ENCODE peak calls at places on chromosome 18, in nine cellular contexts. One of them, this sample, is unnamed. For H3K4me1, the result is how much of the 10 kb centered on the place peaks cover.

GRCh38 chr18:76256897-76257500 is 238.0 kb downstream of the ZNF516 start:
- DNase-seq in IMR-90: peak
- DNase-seq in breast epithelium: no peak
- DNase-seq in body of pancreas: no peak
- DNase-seq in HCT116: peak
- DNase-seq in tibial nerve: no peak
- DNase-seq in K562: peak
- DNase-seq in stomach: no peak
- DNase-seq in heart left ventricle: no peak
- DNase-seq in this sample: no peak

GRCh38 chr18:77320960-77321559 is 71.4 kb downstream of the GALR1 start:
- DNase-seq in IMR-90: no peak
- DNase-seq in breast epithelium: no peak
- DNase-seq in body of pancreas: no peak
- DNase-seq in HCT116: no peak
- DNase-seq in tibial nerve: no peak
- DNase-seq in K562: no peak
- DNase-seq in stomach: no peak
- DNase-seq in heart left ventricle: no peak
- DNase-seq in this sample: no peak

GRCh38 chr18:23824235-23824634 is 135.0 kb downstream of the LAMA3 start:
- DNase-seq in IMR-90: peak
- DNase-seq in breast epithelium: no peak
- DNase-seq in body of pancreas: no peak
- DNase-seq in HCT116: no peak
- DNase-seq in tibial nerve: no peak
- DNase-seq in K562: no peak
- DNase-seq in stomach: no peak
- DNase-seq in heart left ventricle: no peak
- DNase-seq in this sample: no peak

GRCh38 chr18:37270046-37270665 is 295.4 kb downstream of the CELF4 start:
- DNase-seq in IMR-90: peak
- DNase-seq in breast epithelium: no peak
- DNase-seq in body of pancreas: peak
- DNase-seq in HCT116: no peak
- DNase-seq in tibial nerve: peak
- DNase-seq in K562: peak
- DNase-seq in stomach: peak
- DNase-seq in heart left ventricle: peak
- DNase-seq in this sample: peak

GRCh38 chr18:48777737-48778111 is 173.0 kb downstream of the SMAD7 start:
- DNase-seq in IMR-90: no peak
- DNase-seq in breast epithelium: no peak
- DNase-seq in body of pancreas: no peak
- DNase-seq in HCT116: no peak
- DNase-seq in tibial nerve: no peak
- DNase-seq in K562: no peak
- DNase-seq in stomach: no peak
- DNase-seq in heart left ventricle: no peak
- DNase-seq in this sample: no peak

GRCh38 chr18:42229211-42230210 is 274.5 kb downstream of the PIK3C3 start:
- DNase-seq in IMR-90: no peak
- DNase-seq in breast epithelium: no peak
- DNase-seq in body of pancreas: no peak
- DNase-seq in HCT116: no peak
- DNase-seq in tibial nerve: no peak
- DNase-seq in K562: no peak
- DNase-seq in stomach: no peak
- DNase-seq in heart left ventricle: no peak
- DNase-seq in this sample: no peak

GRCh38 chr18:25275414-25276001 is 76.5 kb downstream of the ZNF521 start:
- DNase-seq in IMR-90: no peak
- DNase-seq in breast epithelium: no peak
- DNase-seq in body of pancreas: no peak
- DNase-seq in HCT116: no peak
- DNase-seq in tibial nerve: no peak
- DNase-seq in K562: no peak
- DNase-seq in stomach: no peak
- DNase-seq in heart left ventricle: no peak
- DNase-seq in this sample: no peak

GRCh38 chr18:7273301-7273911 is 42.5 kb downstream of the LRRC30 start:
- DNase-seq in IMR-90: peak
- DNase-seq in breast epithelium: no peak
- DNase-seq in body of pancreas: peak
- DNase-seq in HCT116: no peak
- DNase-seq in tibial nerve: peak
- DNase-seq in K562: no peak
- DNase-seq in stomach: peak
- DNase-seq in heart left ventricle: peak
- DNase-seq in this sample: no peak

GRCh38 chr18:58046794-58047555 is 2.9 kb downstream of the NEDD4L start:
- DNase-seq in IMR-90: no peak
- DNase-seq in breast epithelium: no peak
- DNase-seq in body of pancreas: no peak
- DNase-seq in HCT116: no peak
- DNase-seq in tibial nerve: no peak
- DNase-seq in K562: no peak
- DNase-seq in stomach: no peak
- DNase-seq in heart left ventricle: no peak
- DNase-seq in this sample: no peak

GRCh38 chr18:58044370-58045264 is 591 bp downstream of the NEDD4L start:
- DNase-seq in IMR-90: peak
- DNase-seq in breast epithelium: peak
- DNase-seq in body of pancreas: peak
- DNase-seq in HCT116: no peak
- DNase-seq in tibial nerve: peak
- DNase-seq in K562: peak
- DNase-seq in stomach: peak
- DNase-seq in heart left ventricle: peak
- DNase-seq in this sample: peak

GRCh38 chr18:58046087-58046793 is 2.2 kb downstream of the NEDD4L start:
- DNase-seq in IMR-90: no peak
- DNase-seq in breast epithelium: no peak
- DNase-seq in body of pancreas: no peak
- DNase-seq in HCT116: no peak
- DNase-seq in tibial nerve: no peak
- DNase-seq in K562: no peak
- DNase-seq in stomach: no peak
- DNase-seq in heart left ventricle: no peak
- DNase-seq in this sample: no peak

GRCh38 chr18:58043452-58044369 is at the start of gene NEDD4L:
- DNase-seq in IMR-90: peak
- DNase-seq in breast epithelium: peak
- DNase-seq in body of pancreas: peak
- DNase-seq in HCT116: peak
- DNase-seq in tibial nerve: peak
- DNase-seq in K562: peak
- DNase-seq in stomach: peak
- DNase-seq in heart left ventricle: peak
- DNase-seq in this sample: peak

DNA sequence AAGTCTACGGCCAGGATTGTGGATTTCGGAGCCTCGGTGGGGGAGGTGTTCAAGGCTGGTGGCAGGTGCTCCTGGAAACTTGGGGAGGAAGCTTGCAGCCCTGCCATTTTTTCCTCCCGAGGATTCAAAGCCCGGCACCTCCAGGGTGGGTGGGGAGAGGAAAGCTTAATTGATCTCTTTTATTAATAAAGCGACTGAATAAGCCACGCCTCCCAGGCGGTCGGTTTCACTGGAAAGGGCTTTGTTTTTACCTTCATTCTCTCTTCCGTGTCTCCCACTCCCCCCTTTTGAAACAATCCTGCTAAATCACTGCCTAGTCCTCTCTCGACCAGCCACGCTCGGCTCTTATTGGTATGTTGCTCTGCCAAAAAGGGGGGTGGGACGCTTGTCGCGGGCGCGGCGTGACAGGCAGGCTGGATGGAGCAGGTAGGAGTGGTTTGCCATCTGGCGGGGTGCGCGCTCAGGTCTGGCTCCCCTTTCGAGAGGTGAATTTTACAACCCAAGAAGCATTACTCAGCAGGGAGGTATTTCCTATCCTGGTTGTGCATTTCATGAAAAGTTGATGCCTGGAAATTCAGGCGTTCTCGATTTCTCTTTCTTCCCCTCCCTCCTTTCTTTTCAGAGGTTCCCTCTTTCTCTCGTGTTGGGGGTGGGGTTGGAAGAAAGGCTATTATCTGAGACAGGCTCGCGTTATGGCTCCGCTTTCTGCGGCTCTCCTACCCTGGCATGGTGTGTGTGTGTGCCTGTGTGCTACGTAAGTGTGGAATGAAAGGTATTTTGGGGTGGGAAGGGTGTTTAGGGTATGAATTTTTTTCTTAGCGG is 1.4 kb downstream of the NEDD4L start:
- DNase-seq in IMR-90: peak
- DNase-seq in breast epithelium: peak
- DNase-seq in body of pancreas: peak
- DNase-seq in HCT116: peak
- DNase-seq in tibial nerve: no peak
- DNase-seq in K562: peak
- DNase-seq in stomach: peak
- DNase-seq in heart left ventricle: peak
- DNase-seq in this sample: peak
- TF ChIP-seq POLR2A in IMR-90: no peak
- TF ChIP-seq POLR2A in breast epithelium: no peak
- TF ChIP-seq POLR2A in body of pancreas: peak
- TF ChIP-seq POLR2A in HCT116: no peak
- TF ChIP-seq POLR2A in tibial nerve: no peak
- TF ChIP-seq POLR2A in K562: no peak
- TF ChIP-seq POLR2A in stomach: no peak
- TF ChIP-seq POLR2A in heart left ventricle: no peak
- TF ChIP-seq POLR2A in this sample: no peak

DNA sequence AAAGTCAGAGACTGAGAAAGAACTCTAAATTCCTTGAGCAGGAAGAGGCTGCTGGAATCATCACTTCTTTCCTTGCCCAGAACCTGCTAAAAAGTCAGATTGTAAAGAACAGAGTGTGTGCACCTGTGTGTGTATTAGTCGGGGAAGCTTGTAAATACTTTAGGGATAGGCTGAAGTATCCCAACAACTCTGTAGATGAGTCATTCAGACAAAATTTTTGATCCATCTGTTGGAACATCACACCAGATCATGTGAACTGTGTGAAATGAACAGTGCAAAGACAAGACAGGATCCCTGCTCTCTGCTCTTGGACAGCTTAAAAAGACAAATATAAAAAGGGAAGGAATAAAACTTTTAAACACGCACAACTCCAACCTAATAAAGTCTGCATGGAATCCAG is 16.0 kb downstream of the GAREM1 start:
- DNase-seq in IMR-90: peak
- DNase-seq in breast epithelium: no peak
- DNase-seq in body of pancreas: no peak
- DNase-seq in HCT116: no peak
- DNase-seq in tibial nerve: no peak
- DNase-seq in K562: no peak
- DNase-seq in stomach: no peak
- DNase-seq in heart left ventricle: no peak
- DNase-seq in this sample: no peak
- H3K4me1 ChIP-seq in IMR-90: under half
- H3K4me1 ChIP-seq in breast epithelium: under half
- H3K4me1 ChIP-seq in body of pancreas: half or more
- H3K4me1 ChIP-seq in HCT116: under half
- H3K4me1 ChIP-seq in tibial nerve: under half
- H3K4me1 ChIP-seq in K562: under half
- H3K4me1 ChIP-seq in stomach: under half
- H3K4me1 ChIP-seq in heart left ventricle: under half
- H3K4me1 ChIP-seq in this sample: under half

DNA sequence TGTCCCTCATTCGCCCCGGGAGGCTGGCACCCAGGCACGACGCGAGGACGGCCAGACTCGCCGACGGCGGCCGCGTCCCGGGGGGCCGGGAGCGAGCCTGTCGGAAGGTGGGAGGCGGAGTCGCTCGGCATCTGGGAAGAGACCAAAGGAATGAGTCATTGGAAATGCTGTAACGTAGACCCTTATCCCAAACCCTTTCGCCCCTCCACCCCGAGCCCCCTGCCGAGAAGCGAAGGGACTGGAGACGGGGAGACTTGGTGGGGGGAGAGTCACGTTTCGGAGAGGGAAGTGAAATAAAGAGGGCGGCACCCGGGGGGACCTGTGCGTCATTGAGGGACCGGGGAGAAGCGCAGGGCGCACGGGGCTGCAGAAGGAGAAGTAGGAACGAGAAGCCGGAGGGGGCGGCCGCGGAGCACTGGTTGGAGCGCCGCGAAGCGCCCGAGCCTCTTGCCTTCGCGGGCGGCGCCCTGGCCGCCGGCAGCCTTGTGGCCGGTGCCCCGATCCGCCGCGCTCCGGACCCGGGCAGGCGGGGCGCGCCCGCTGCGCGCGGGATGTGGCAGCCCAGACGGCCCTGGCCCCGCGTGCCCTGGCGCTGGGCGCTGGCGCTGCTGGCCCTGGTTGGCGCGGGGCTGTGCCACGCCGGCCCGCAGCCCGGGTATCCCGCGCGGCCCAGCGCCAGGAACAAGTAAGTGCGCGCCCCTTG is at the start of gene EMILIN2:
- DNase-seq in IMR-90: peak
- DNase-seq in breast epithelium: no peak
- DNase-seq in body of pancreas: peak
- DNase-seq in HCT116: no peak
- DNase-seq in tibial nerve: peak
- DNase-seq in K562: peak
- DNase-seq in stomach: peak
- DNase-seq in heart left ventricle: peak
- DNase-seq in this sample: peak
- TF ChIP-seq POLR2A in IMR-90: no peak
- TF ChIP-seq POLR2A in breast epithelium: no peak
- TF ChIP-seq POLR2A in body of pancreas: no peak
- TF ChIP-seq POLR2A in HCT116: no peak
- TF ChIP-seq POLR2A in tibial nerve: peak
- TF ChIP-seq POLR2A in K562: no peak
- TF ChIP-seq POLR2A in stomach: no peak
- TF ChIP-seq POLR2A in heart left ventricle: no peak
- TF ChIP-seq POLR2A in this sample: peak

GRCh38 chr18:44793186-44793585 is 112.5 kb downstream of the SETBP1 start:
- DNase-seq in IMR-90: no peak
- DNase-seq in breast epithelium: no peak
- DNase-seq in body of pancreas: no peak
- DNase-seq in HCT116: no peak
- DNase-seq in tibial nerve: no peak
- DNase-seq in K562: no peak
- DNase-seq in stomach: no peak
- DNase-seq in heart left ventricle: no peak
- DNase-seq in this sample: no peak

GRCh38 chr18:44791520-44791919 is 110.8 kb downstream of the SETBP1 start:
- DNase-seq in IMR-90: no peak
- DNase-seq in breast epithelium: no peak
- DNase-seq in body of pancreas: no peak
- DNase-seq in HCT116: no peak
- DNase-seq in tibial nerve: no peak
- DNase-seq in K562: no peak
- DNase-seq in stomach: no peak
- DNase-seq in heart left ventricle: no peak
- DNase-seq in this sample: no peak

GRCh38 chr18:44795241-44795640 is 114.6 kb downstream of the SETBP1 start:
- DNase-seq in IMR-90: no peak
- DNase-seq in breast epithelium: no peak
- DNase-seq in body of pancreas: no peak
- DNase-seq in HCT116: no peak
- DNase-seq in tibial nerve: no peak
- DNase-seq in K562: no peak
- DNase-seq in stomach: no peak
- DNase-seq in heart left ventricle: no peak
- DNase-seq in this sample: no peak

GRCh38 chr18:44792456-44793080 is 111.9 kb downstream of the SETBP1 start:
- DNase-seq in IMR-90: peak
- DNase-seq in breast epithelium: no peak
- DNase-seq in body of pancreas: no peak
- DNase-seq in HCT116: no peak
- DNase-seq in tibial nerve: no peak
- DNase-seq in K562: no peak
- DNase-seq in stomach: no peak
- DNase-seq in heart left ventricle: no peak
- DNase-seq in this sample: no peak

DNA sequence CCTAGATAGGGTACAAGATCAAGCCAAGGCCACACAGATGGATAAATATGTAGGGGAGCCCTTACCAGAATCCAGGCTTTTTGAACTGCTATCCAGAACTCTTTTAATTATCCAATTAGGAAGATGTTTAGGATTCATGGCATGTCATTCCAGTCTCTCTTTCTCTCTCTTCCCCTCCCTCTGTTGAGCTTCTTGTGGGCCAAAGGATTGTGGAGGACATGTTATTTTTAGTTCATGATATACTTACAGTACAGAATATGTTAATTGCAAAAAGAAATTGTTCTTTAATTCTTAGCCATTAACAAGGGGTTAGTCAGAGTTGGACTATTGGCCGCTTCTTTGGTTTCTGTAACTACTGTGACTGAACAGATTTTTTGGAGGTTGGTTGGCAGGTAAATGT is 113.0 kb downstream of the SETBP1 start:
- DNase-seq in IMR-90: no peak
- DNase-seq in breast epithelium: no peak
- DNase-seq in body of pancreas: no peak
- DNase-seq in HCT116: no peak
- DNase-seq in tibial nerve: no peak
- DNase-seq in K562: no peak
- DNase-seq in stomach: no peak
- DNase-seq in heart left ventricle: no peak
- DNase-seq in this sample: no peak
- H3K4me1 ChIP-seq in IMR-90: under half
- H3K4me1 ChIP-seq in breast epithelium: under half
- H3K4me1 ChIP-seq in body of pancreas: half or more
- H3K4me1 ChIP-seq in HCT116: under half
- H3K4me1 ChIP-seq in tibial nerve: under half
- H3K4me1 ChIP-seq in K562: under half
- H3K4me1 ChIP-seq in stomach: under half
- H3K4me1 ChIP-seq in heart left ventricle: under half
- H3K4me1 ChIP-seq in this sample: under half